ENCODE peak calls at places on chromosome 12, in ten cellular contexts. L is GM23248; U is effector memory CD4-positive, alpha-beta T cell; V is CD8-positive, alpha-beta T cell; K is left ventricle myocardium inferior; Q is CD4-positive, CD25-positive, alpha-beta regulatory T cell; Y is Panc1; G is lower lobe of right lung; N is naive thymus-derived CD4-positive, alpha-beta T cell; B is ovary. E is an unnamed sample. For H3K4me1, the result is how much of the 10 kb centered on the place peaks cover.

GRCh38 chr12:33376153-33376552 is 63.5 kb downstream of the SYT10 start:
- DNase-seq in L (no peak), B (no peak), G (no peak), U (no peak), Q (no peak), Y (no peak), V (no peak), N (no peak), K (no peak), E (no peak)

GRCh38 chr12:98388126-98388525 is 127.3 kb upstream of the TMPO start:
- DNase-seq in V (no peak), Q (no peak), L (no peak), K (no peak), N (no peak), G (no peak), U (no peak), Y (no peak), B (no peak), E (no peak)

GRCh38 chr12:77122236-77122635 is 56.9 kb upstream of the E2F7 start:
- DNase-seq in K (no peak), G (no peak), L (peak), Q (no peak), N (no peak), V (no peak), Y (peak), U (no peak), B (no peak), E (no peak)

GRCh38 chr12:46664771-46665287 is 161.0 kb downstream of the SLC38A4 start:
- DNase-seq in L (peak), G (no peak), U (no peak), Y (peak), N (no peak), B (no peak), K (no peak), Q (no peak), V (no peak), E (no peak)

GRCh38 chr12:93819048-93819491 is 141.9 kb downstream of the CRADD start:
- DNase-seq in K (peak), G (no peak), Y (no peak), U (no peak), L (peak), N (no peak), Q (no peak), V (no peak), B (peak), E (no peak)

GRCh38 chr12:9925746-9926393 is 6.3 kb downstream of the CLEC2A start:
- DNase-seq in B (no peak), L (peak), V (peak), N (no peak), G (no peak), Y (no peak), Q (peak), K (no peak), U (no peak), E (peak)

GRCh38 chr12:93319523-93320045 is 58.1 kb upstream of the NUDT4 start:
- DNase-seq in Q (no peak), B (no peak), K (no peak), G (no peak), L (peak), N (no peak), Y (no peak), V (no peak), U (no peak), E (no peak)

GRCh38 chr12:127509066-127509778 is 757.7 kb upstream of the TMEM132C start:
- DNase-seq in K (no peak), L (peak), V (no peak), Q (no peak), N (no peak), U (no peak), B (no peak), G (no peak), Y (no peak), E (no peak)

GRCh38 chr12:43676183-43676813 is 82.3 kb downstream of the PUS7L start:
- DNase-seq in V (no peak), N (no peak), Y (peak), G (no peak), K (no peak), B (no peak), Q (no peak), L (peak), U (no peak), E (no peak)

GRCh38 chr12:116881325-116881866 is at the start of gene HRK:
- DNase-seq in V (no peak), B (no peak), K (no peak), Q (no peak), G (no peak), N (no peak), Y (no peak), L (no peak), U (no peak), E (no peak)
- H3K27ac ChIP-seq in V (no peak), B (no peak), K (no peak), Q (no peak), G (no peak), N (no peak), Y (no peak), L (no peak), U (no peak), E (no peak)

GRCh38 chr12:57384512-57384911 is 46.3 kb downstream of the R3HDM2 start:
- DNase-seq in L (no peak), Y (no peak), Q (no peak), V (no peak), G (no peak), U (no peak), B (no peak), K (no peak), N (no peak), E (no peak)
- H3K4me1 ChIP-seq in L (under half), Y (under half), Q (under half), V (under half), G (under half), U (under half), B (under half), K (under half), N (under half), E (under half)

DNA sequence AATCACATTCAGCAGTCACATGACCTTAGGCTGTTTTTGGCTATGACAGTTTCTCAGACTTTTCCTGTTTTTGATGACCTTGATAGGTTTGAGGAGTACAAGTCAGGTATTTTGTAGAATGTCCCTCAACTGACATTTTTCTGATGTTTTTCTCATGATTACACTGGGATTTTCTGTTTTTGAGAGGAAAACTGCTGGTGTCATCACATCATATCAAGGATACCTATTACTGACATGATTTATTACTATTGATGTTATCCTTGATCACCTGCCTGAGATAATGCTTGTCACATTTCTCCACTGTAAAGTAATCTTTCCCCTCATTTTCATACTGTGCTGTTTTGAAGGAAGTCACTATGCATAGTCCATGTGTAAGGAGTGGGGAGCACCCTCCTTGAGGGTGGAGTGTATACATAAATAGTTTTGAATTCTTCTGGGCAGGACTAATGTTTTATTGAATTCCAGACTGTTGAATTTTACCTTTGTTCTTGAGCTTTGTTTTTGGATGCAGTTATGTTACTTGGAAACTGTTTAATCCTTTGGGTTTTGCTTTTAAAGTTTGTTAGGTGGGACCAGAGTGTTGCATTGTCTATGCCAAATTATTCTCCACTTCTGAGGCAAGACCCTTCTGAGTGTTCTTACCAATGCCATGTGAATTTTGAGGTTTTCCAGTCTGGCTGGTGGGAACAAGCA is 444.5 kb upstream of the FAR2 start:
- DNase-seq in L (peak), Y (no peak), N (no peak), K (no peak), G (no peak), V (no peak), Q (no peak), U (no peak), B (no peak), E (no peak)
- H3K27ac ChIP-seq in L (peak), Y (no peak), N (no peak), K (no peak), G (no peak), V (no peak), Q (no peak), U (no peak), B (no peak), E (no peak)

DNA sequence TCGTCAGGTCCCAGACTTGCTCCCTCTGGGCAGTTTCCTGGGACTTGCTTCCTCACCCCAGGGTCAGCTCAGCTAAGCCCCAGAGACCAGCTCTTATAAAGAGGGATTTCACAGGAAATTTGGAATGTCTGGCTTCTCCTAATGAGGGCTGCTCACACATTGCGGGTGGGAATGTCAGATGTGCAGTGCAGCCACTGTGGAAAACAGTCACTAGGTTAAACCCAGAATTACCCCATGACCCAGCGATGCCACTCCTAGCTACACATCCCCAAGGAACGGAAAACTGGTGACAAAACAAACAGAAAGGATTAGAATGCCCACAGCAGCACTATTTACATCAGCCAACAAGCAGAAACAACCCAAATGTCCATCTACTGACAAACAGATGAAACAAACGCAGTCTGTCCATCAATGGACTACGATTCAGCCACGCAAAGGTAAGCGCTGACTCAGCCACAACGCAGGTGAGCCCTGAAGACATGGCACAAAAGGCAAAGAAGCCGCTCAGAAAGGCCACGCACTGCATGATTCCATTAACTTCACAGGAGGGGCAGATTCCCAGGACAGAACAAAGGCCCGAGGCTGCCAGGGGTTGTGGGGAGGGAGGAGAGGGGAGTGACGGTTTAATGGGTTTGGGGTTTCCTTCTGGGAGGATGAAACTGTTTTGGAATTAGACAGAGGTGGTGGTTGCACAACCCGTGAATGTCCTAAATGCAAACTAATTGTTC is 63.0 kb downstream of the NCOR2 start:
- DNase-seq in B (no peak), K (no peak), Y (no peak), G (no peak), L (no peak), U (no peak), N (no peak), V (no peak), Q (no peak), E (no peak)
- H3K4me1 ChIP-seq in B (under half), K (half or more), Y (half or more), G (half or more), L (under half), U (under half), N (under half), V (under half), Q (under half), E (under half)

GRCh38 chr12:109860961-109861360 is 19.4 kb downstream of the GLTP start:
- DNase-seq in G (no peak), K (no peak), U (no peak), L (no peak), Q (no peak), N (no peak), V (no peak), Y (no peak), B (no peak), E (no peak)

GRCh38 chr12:109857715-109858114 is 22.6 kb downstream of the GLTP start:
- DNase-seq in Y (no peak), N (no peak), B (no peak), U (no peak), K (no peak), V (no peak), L (no peak), Q (no peak), G (no peak), E (no peak)

GRCh38 chr12:109855377-109855776 is 22.2 kb upstream of the TRPV4 start:
- DNase-seq in G (no peak), L (no peak), N (no peak), U (no peak), Y (no peak), V (no peak), K (no peak), B (no peak), Q (no peak), E (no peak)

GRCh38 chr12:109861689-109862314 is 18.5 kb downstream of the GLTP start:
- DNase-seq in V (no peak), B (no peak), L (no peak), Y (no peak), K (no peak), G (no peak), N (no peak), Q (no peak), U (no peak), E (no peak)

GRCh38 chr12:109858764-109859163 is 21.6 kb downstream of the GLTP start:
- DNase-seq in V (no peak), Q (no peak), N (no peak), K (no peak), L (no peak), G (no peak), B (no peak), U (no peak), Y (no peak), E (no peak)
- H3K27ac ChIP-seq in V (no peak), Q (no peak), N (peak), K (no peak), L (no peak), G (no peak), B (no peak), U (no peak), Y (no peak), E (no peak)

DNA sequence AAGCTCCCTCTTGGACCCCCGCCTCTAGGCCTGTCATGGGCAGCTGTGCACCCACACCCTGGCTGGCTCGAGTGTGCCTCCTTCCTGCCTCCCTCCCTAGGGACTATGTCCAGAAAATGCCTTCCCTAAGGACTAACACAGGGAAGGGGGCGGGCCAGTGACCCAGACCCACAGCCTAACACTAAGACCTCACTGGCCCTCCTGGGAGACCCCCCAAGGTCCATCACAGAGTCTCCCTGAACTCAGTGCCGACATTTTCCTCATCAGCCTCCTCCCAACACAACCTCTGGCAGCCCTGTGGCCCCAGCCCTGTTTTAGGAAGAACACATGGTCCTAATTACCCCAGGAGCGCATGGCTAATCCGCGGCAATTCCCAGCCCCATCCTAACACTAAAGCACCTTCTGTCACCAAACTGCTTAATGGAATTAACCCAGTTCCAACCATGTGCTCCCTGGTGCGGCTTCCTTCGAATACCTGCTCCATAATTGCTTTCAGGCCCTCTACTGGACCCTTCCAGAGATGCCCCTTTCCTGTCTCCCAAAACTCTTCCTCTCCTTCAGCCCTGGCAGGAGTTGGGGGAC is 5.6 kb downstream of the MSI1 start:
- DNase-seq in G (no peak), V (no peak), Y (no peak), Q (no peak), L (no peak), B (no peak), K (no peak), U (no peak), N (no peak), E (no peak)
- H3K4me1 ChIP-seq in G (under half), V (under half), Y (under half), Q (under half), L (under half), B (under half), K (under half), U (under half), N (under half), E (under half)